ENCODE peak calls at places on chromosomes 3 and 15, in seven cellular contexts. G is left ventricle myocardium superior; A is NCI-H774; V is neural progenitor cell; C is stimulated activated CD8-positive, alpha-beta memory T cell treated with anti-CD3 and anti-CD28 coated beads, Interleukin-2, amount 100 ng/mL, for 1 hour; T is Right ventricle myocardium superior; X is uterus. P is an unnamed sample.

GRCh38 chr3:194240766-194241165 is 104.8 kb downstream of the HES1 start:
- DNase-seq in G (no peak), A (no peak), V (no peak), C (no peak), T (no peak), X (no peak), P (no peak)

GRCh38 chr3:116148881-116149530 is 296.3 kb downstream of the LSAMP start:
- DNase-seq in G (no peak), A (peak; percentile 63), V (peak; percentile 11), C (no peak), T (no peak), X (no peak), P (no peak)

GRCh38 chr3:126105691-126106187 is 21.8 kb upstream of the SLC41A3 start:
- DNase-seq in G (no peak), A (no peak), V (no peak), C (no peak), T (peak; percentile 24), X (no peak), P (no peak)

GRCh38 chr3:16090013-16090412 is 84.5 kb upstream of the GALNT15 start:
- DNase-seq in G (no peak), A (no peak), V (no peak), C (no peak), T (no peak), X (no peak), P (peak; percentile 95)

GRCh38 chr3:114878119-114878839 is 268.8 kb downstream of the ZBTB20 start:
- DNase-seq in G (no peak), A (no peak), V (no peak), C (no peak), T (no peak), X (no peak), P (no peak)

GRCh38 chr3:102722317-102722716 is 287.5 kb downstream of the ZPLD1 start:
- DNase-seq in G (no peak), A (no peak), V (no peak), C (no peak), T (no peak), X (no peak), P (no peak)

GRCh38 chr3:16132926-16133325 is 41.6 kb upstream of the GALNT15 start:
- DNase-seq in G (peak; percentile 48), A (no peak), V (no peak), C (no peak), T (no peak), X (peak; percentile 38), P (no peak)

GRCh38 chr15:63010386-63010785 is 32.2 kb upstream of the TPM1 start:
- DNase-seq in G (no peak), A (no peak), V (no peak), C (no peak), T (no peak), X (no peak), P (no peak)

GRCh38 chr3:10242182-10243065 is 5.8 kb upstream of the TATDN2 start:
- DNase-seq in G (no peak), A (no peak), V (no peak), C (peak; percentile 56), T (no peak), X (no peak), P (no peak)

GRCh38 chr15:98870788-98871187 is 136.8 kb downstream of the PGPEP1L start:
- DNase-seq in G (peak; percentile 82), A (no peak), V (no peak), C (no peak), T (peak; percentile 80), X (no peak), P (no peak)

GRCh38 chr3:25610779-25611178 is 53.9 kb downstream of the TOP2B start:
- DNase-seq in G (no peak), A (no peak), V (no peak), C (no peak), T (no peak), X (no peak), P (no peak)

GRCh38 chr3:195904364-195904763 is 4.0 kb downstream of the TNK2 start:
- DNase-seq in G (no peak), A (no peak), V (no peak), C (no peak), T (no peak), X (no peak), P (no peak)

GRCh38 chr15:74301583-74302374 is 65.7 kb downstream of the CCDC33 start:
- DNase-seq in G (no peak), A (no peak), V (peak; percentile 83), C (no peak), T (no peak), X (no peak), P (no peak)